ENCODE peak calls at places on chromosomes 3 and 15, in five cellular contexts. G is adrenal gland, E is ascending aorta, H is psoas muscle, X is lower lobe of right lung. B is an unnamed sample.
A peak's percentile ranks its signal among the peaks of the same experiment; 100 is the strongest.

GRCh38 chr15:90915808-90916440 is 12.8 kb downstream of the MAN2A2 start:
- DNase-seq in G (peak; percentile 91), E (peak; percentile 60), H (peak; percentile 87), X (peak; percentile 87), B (peak; percentile 83)

GRCh38 chr15:36965561-36966342 is 134.6 kb downstream of the MEIS2 start:
- DNase-seq in G (no peak), E (no peak), H (no peak), X (no peak), B (no peak)

GRCh38 chr3:172040078-172040975 is 949 bp downstream of the FNDC3B start:
- DNase-seq in G (peak; percentile 83), E (peak; percentile 46), H (peak; percentile 93), X (peak; percentile 89), B (peak; percentile 65)

GRCh38 chr3:152452318-152452717 is 183.6 kb downstream of the MBNL1 start:
- DNase-seq in G (no peak), E (no peak), H (no peak), X (no peak), B (no peak)

GRCh38 chr15:80934761-80935221 is 54.8 kb downstream of the MESD start:
- DNase-seq in G (no peak), E (no peak), H (no peak), X (no peak), B (peak; percentile 23)

GRCh38 chr3:36494461-36495109 is 114.3 kb downstream of the STAC start:
- DNase-seq in G (no peak), E (no peak), H (peak; percentile 55), X (peak; percentile 57), B (no peak)

GRCh38 chr3:67630666-67631362 is 23.6 kb downstream of the SUCLG2 start:
- DNase-seq in G (no peak), E (no peak), H (no peak), X (no peak), B (no peak)

GRCh38 chr3:113275876-113276580 is 64.7 kb downstream of the BOC start:
- DNase-seq in G (no peak), E (no peak), H (peak; percentile 80), X (no peak), B (peak; percentile 92)

GRCh38 chr15:43534897-43535296 is 17.5 kb downstream of the MAP1A start:
- DNase-seq in G (no peak), E (no peak), H (no peak), X (no peak), B (no peak)

GRCh38 chr3:170867143-170867542 is 2.9 kb downstream of the RPL22L1 start:
- DNase-seq in G (no peak), E (no peak), H (no peak), X (no peak), B (no peak)
- H3K4me3 ChIP-seq in G (no peak overlapping the region), E (no peak overlapping the region), H (peak overlapping the region; percentile 82), X (no peak overlapping the region), B (no peak overlapping the region)

GRCh38 chr3:81788044-81788443 is 26.6 kb upstream of the GBE1 start:
- DNase-seq in G (no peak), E (no peak), H (no peak), X (no peak), B (no peak)

GRCh38 chr3:81776643-81777042 is 15.2 kb upstream of the GBE1 start:
- DNase-seq in G (no peak), E (no peak), H (no peak), X (no peak), B (no peak)

GRCh38 chr3:81778678-81779182 is 17.3 kb upstream of the GBE1 start:
- DNase-seq in G (no peak), E (no peak), H (no peak), X (no peak), B (no peak)

DNA sequence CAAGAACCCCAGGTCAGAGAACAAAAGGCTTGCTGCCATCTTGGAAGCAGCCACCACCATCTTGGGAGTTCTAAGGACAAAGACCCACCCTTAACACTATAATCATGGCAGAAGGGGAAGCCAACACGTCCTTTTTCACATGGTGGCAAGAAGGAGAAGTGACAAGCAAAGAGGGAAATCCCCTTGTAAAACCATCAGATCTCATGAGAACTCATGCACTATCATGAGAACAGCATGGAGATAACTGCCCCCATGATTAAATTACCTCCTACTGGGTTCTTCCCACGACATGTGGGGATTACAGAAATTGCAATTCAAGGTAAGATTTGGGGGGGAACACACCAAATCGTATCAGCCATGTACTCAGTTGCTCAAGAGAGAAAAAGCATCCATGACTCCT is 21.1 kb upstream of the GBE1 start:
- DNase-seq in G (no peak), E (no peak), H (no peak), X (no peak), B (no peak)
- H3K27ac ChIP-seq in G (no peak overlapping the region), E (no peak overlapping the region), H (no peak overlapping the region), X (no peak overlapping the region), B (no peak overlapping the region)

DNA sequence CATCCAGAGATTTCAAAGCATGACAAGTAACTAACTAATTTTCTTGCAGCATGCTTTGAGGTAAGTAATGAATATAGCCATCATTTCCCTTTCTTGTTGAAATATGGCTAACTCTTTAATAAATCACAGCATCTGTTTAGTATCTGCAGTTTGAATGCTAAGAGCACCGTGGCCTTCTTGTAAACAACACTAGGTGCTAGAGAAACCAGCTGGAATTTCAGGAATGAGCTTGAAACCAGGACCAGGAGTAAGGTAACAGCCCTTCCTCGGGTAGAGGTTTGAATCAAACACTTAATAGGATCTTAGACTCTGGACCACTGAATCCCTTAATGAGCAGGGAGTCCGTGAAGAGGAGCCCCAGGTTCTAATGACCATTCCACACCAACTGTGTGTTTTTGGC is 13.6 kb downstream of the CALML4 start:
- DNase-seq in G (no peak), E (no peak), H (no peak), X (no peak), B (no peak)
- H3K36me3 ChIP-seq in G (peaks cover 24% of the 10 kb centered on the region), E (peaks cover 4% of the 10 kb centered on the region), H (no peaks in the 10 kb centered on the region), X (peaks cover 67% of the 10 kb centered on the region), B (peaks cover 58% of the 10 kb centered on the region)

DNA sequence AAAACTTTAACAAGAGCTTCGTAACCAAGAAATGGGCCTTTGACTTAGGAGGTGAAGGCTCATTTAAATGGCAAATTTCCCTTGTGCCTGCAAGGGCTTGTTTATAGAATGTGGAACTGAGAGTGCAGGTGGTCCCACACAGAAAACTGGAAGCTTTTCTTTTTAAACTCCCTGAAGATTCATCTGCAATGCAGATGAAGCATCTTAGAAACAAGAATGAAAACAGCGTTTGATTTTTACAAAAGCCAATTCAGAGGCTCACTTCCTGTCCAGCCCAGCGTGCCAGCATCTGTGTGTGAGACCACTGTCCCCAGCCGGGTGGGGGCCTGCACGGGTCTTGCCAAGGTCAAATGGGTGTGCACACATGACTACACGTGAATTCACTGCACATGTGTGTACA is 94.7 kb downstream of the LINGO1 start:
- DNase-seq in G (no peak), E (no peak), H (no peak), X (no peak), B (no peak)
- H3K4me3 ChIP-seq in G (no peak overlapping the region), E (no peak overlapping the region), H (no peak overlapping the region), X (no peak overlapping the region), B (no peak overlapping the region)

GRCh38 chr3:30583973-30584372 is 22.4 kb upstream of the TGFBR2 start:
- DNase-seq in G (no peak), E (no peak), H (no peak), X (no peak), B (no peak)

GRCh38 chr3:30581067-30581585 is 25.3 kb upstream of the TGFBR2 start:
- DNase-seq in G (no peak), E (no peak), H (no peak), X (no peak), B (no peak)

GRCh38 chr3:30578986-30579579 is 27.3 kb upstream of the TGFBR2 start:
- DNase-seq in G (no peak), E (no peak), H (no peak), X (no peak), B (no peak)

GRCh38 chr3:30578479-30578878 is 27.9 kb upstream of the TGFBR2 start:
- DNase-seq in G (peak; percentile 28), E (peak; percentile 19), H (peak; percentile 59), X (peak; percentile 49), B (peak; percentile 3)

GRCh38 chr3:30581982-30582381 is 24.4 kb upstream of the TGFBR2 start:
- DNase-seq in G (no peak), E (no peak), H (no peak), X (no peak), B (no peak)
- H3K27ac ChIP-seq in G (no peak overlapping the region), E (no peak overlapping the region), H (no peak overlapping the region), X (no peak overlapping the region), B (no peak overlapping the region)

GRCh38 chr3:7456376-7456775 is 595.5 kb downstream of the GRM7 start:
- DNase-seq in G (no peak), E (no peak), H (no peak), X (no peak), B (no peak)

GRCh38 chr3:7461202-7461825 is 600.4 kb downstream of the GRM7 start:
- DNase-seq in G (no peak), E (no peak), H (no peak), X (no peak), B (no peak)
- H3K36me3 ChIP-seq in G (no peaks in the 10 kb centered on the region), E (no peaks in the 10 kb centered on the region), H (no peaks in the 10 kb centered on the region), X (no peaks in the 10 kb centered on the region), B (no peaks in the 10 kb centered on the region)

B was measured in SJCRH30.